ENCODE peak calls at places on chromosomes 6 and 20, in six cellular contexts. O, P, V, A, F and L are unnamed samples.

GRCh38 chr6:70469965-70470364 is 56.7 kb downstream of the FAM135A start:
- DNase-seq in A (no peak), F (no peak), P (no peak), O (no peak), V (no peak), L (no peak)

GRCh38 chr20:54162378-54162777 is 11.4 kb downstream of the CYP24A1 start:
- DNase-seq in V (no peak), A (no peak), P (no peak), F (no peak), O (no peak), L (no peak)

GRCh38 chr20:63151554-63152321 is 64.2 kb downstream of the YTHDF1 start:
- DNase-seq in F (no peak), A (no peak), V (no peak), P (no peak), O (no peak), L (no peak)

GRCh38 chr6:27873101-27874030 is 38.8 kb downstream of the OR2B2 start:
- DNase-seq in O (peak; percentile 87), A (no peak), V (no peak), F (no peak), P (peak; percentile 24), L (no peak)

GRCh38 chr6:38933426-38933825 is 115.2 kb upstream of the GLP1R start:
- DNase-seq in F (peak; percentile 6), V (peak; percentile 22), A (peak; percentile 5), P (no peak), O (no peak), L (peak; percentile 46)

GRCh38 chr20:36468149-36469000 is 72.9 kb upstream of the MYL9 start:
- DNase-seq in V (no peak), O (no peak), P (peak; percentile 80), F (no peak), A (no peak), L (peak; percentile 40)

GRCh38 chr20:14566505-14566904 is 229.1 kb upstream of the FLRT3 start:
- DNase-seq in F (no peak), P (no peak), V (no peak), O (no peak), A (no peak), L (no peak)

GRCh38 chr20:58580493-58580835 is 65.3 kb upstream of the APCDD1L start:
- DNase-seq in O (no peak), V (no peak), P (no peak), A (no peak), F (no peak), L (no peak)

GRCh38 chr20:18632196-18632789 is 44.4 kb downstream of the DTD1 start:
- DNase-seq in O (peak; percentile 64), A (peak; percentile 63), F (peak; percentile 29), P (peak; percentile 64), V (peak; percentile 73), L (peak; percentile 81)

GRCh38 chr6:157586476-157587126 is 205.6 kb downstream of the ZDHHC14 start:
- DNase-seq in F (no peak), A (no peak), P (no peak), O (no peak), V (no peak), L (no peak)

GRCh38 chr20:50338479-50339195 is 148.0 kb downstream of the CEBPB start:
- DNase-seq in F (no peak), P (no peak), V (no peak), A (no peak), O (no peak), L (peak; percentile 44)

GRCh38 chr6:6694368-6694780 is 105.9 kb downstream of the LY86 start:
- DNase-seq in O (no peak), A (no peak), F (no peak), P (no peak), V (no peak), L (peak; percentile 53)

GRCh38 chr6:169977434-169978265 is 226.2 kb downstream of the ERMARD start:
- DNase-seq in O (no peak), V (no peak), F (no peak), P (peak; percentile 2), A (no peak), L (no peak)

GRCh38 chr20:1377341-1377871 is 15.4 kb downstream of the FKBP1A start:
- DNase-seq in P (no peak), A (no peak), F (no peak), O (no peak), V (no peak), L (no peak)

GRCh38 chr6:37103169-37104039 is 66.5 kb upstream of the PIM1 start:
- DNase-seq in O (no peak), A (peak; percentile 27), F (peak; percentile 19), V (no peak), P (peak; percentile 97), L (no peak)

GRCh38 chr6:105273589-105273988 is 93.8 kb upstream of the POPDC3 start:
- DNase-seq in F (no peak), V (no peak), P (no peak), A (no peak), O (no peak), L (no peak)

GRCh38 chr6:37638414-37639079 is 59.1 kb downstream of the MDGA1 start:
- DNase-seq in O (no peak), A (no peak), F (no peak), P (no peak), V (no peak), L (peak; percentile 5)

GRCh38 chr20:53040678-53041674 is 68.8 kb downstream of the TSHZ2 start:
- DNase-seq in A (no peak), V (no peak), O (no peak), P (peak; percentile 47), F (no peak), L (no peak)

GRCh38 chr6:81838724-81839425 is 86.4 kb upstream of the TENT5A start:
- DNase-seq in P (no peak), F (no peak), A (no peak), O (no peak), V (no peak), L (peak; percentile 54)

GRCh38 chr6:73704798-73705197 is 8.8 kb downstream of the CD109 start:
- DNase-seq in P (no peak), F (no peak), O (no peak), V (no peak), A (no peak), L (peak; percentile 43)

GRCh38 chr6:131924881-131925474 is 26.2 kb downstream of the CCN2 start:
- DNase-seq in P (no peak), O (no peak), V (peak; percentile 45), A (peak; percentile 27), F (no peak), L (peak; percentile 73)

GRCh38 chr6:75830959-75831885 is 82.2 kb downstream of the MYO6 start:
- DNase-seq in V (no peak), A (no peak), P (no peak), F (no peak), O (no peak), L (no peak)

GRCh38 chr20:38426006-38426405 is 9.1 kb downstream of the SNHG17 start:
- DNase-seq in O (no peak), V (no peak), F (peak; percentile 84), P (no peak), A (peak; percentile 76), L (peak; percentile 49)

GRCh38 chr20:18359854-18360253 is 71.5 kb downstream of the ZNF133 start:
- DNase-seq in O (no peak), A (no peak), P (no peak), F (no peak), V (no peak), L (no peak)

GRCh38 chr6:63340351-63340750 is 20.6 kb upstream of the LGSN start:
- DNase-seq in A (no peak), V (no peak), O (no peak), P (no peak), F (no peak), L (no peak)

GRCh38 chr6:22891930-22892329 is 322.6 kb downstream of the HDGFL1 start:
- DNase-seq in F (no peak), O (no peak), P (no peak), A (no peak), V (no peak), L (no peak)

GRCh38 chr6:52555531-52556228 is 21.2 kb downstream of the TRAM2 start:
- DNase-seq in A (no peak), V (no peak), O (no peak), P (no peak), F (no peak), L (no peak)

GRCh38 chr6:90859612-90860011 is 272.7 kb upstream of the MAP3K7 start:
- DNase-seq in O (no peak), F (no peak), V (no peak), A (no peak), P (no peak), L (peak; percentile 20)

GRCh38 chr6:16244869-16245451 is 6.6 kb downstream of the GMPR start:
- DNase-seq in O (no peak), F (no peak), P (peak; percentile 46), V (no peak), A (no peak), L (peak; percentile 49)

GRCh38 chr6:2976571-2977085 is 5.3 kb upstream of the SERPINB6 start:
- DNase-seq in F (peak; percentile 44), O (no peak), P (no peak), A (peak; percentile 34), V (no peak), L (no peak)

GRCh38 chr20:32363492-32363891 is 5.4 kb downstream of the ASXL1 start:
- DNase-seq in V (no peak), F (no peak), A (no peak), P (no peak), O (no peak), L (no peak)

GRCh38 chr6:119256978-119257462 is 92.5 kb downstream of the MAN1A1 start:
- DNase-seq in P (no peak), F (no peak), A (no peak), O (no peak), V (no peak), L (no peak)

GRCh38 chr6:165060636-165061190 is 248.7 kb downstream of the C6orf118 start:
- DNase-seq in O (no peak), V (no peak), P (no peak), F (no peak), A (no peak), L (no peak)

GRCh38 chr6:132445201-132445951 is 44.1 kb upstream of the MOXD1 start:
- DNase-seq in P (no peak), O (no peak), A (peak; percentile 4), F (peak; percentile 8), V (no peak), L (no peak)

GRCh38 chr20:3580412-3580811 is 82.8 kb downstream of the GFRA4 start:
- DNase-seq in O (no peak), F (no peak), V (no peak), P (no peak), A (no peak), L (no peak)

GRCh38 chr6:116695398-116695797 is 14.4 kb downstream of the KPNA5 start:
- DNase-seq in O (no peak), P (no peak), F (no peak), V (no peak), A (no peak), L (no peak)

GRCh38 chr20:63290677-63291472 is 2.1 kb upstream of the COL20A1 start:
- DNase-seq in P (peak; percentile 73), A (peak; percentile 75), V (peak; percentile 85), F (peak; percentile 77), O (peak; percentile 73), L (peak; percentile 47)

GRCh38 chr20:44211177-44212039 is 837 bp upstream of the OSER1 start:
- DNase-seq in O (no peak), F (no peak), V (no peak), P (peak; percentile 60), A (no peak), L (peak; percentile 23)